ENCODE peak calls at places on chromosome 18, in six cellular contexts. M is activated naive CD4-positive, alpha-beta T cell treated with Interleukin-2 at 50 U/mL for 16 hours; B is upper lobe of left lung; A is NCI-H2227 treated with DMSO at 0.1 percent for 48 hours; E is OCI-LY7; N is heart right ventricle. I is an unnamed sample.

GRCh38 chr18:13618760-13619438 is 107.5 kb downstream of the FAM210A start:
- DNase-seq in M (no peak), B (no peak), A (no peak), E (no peak), N (no peak), I (no peak)

GRCh38 chr18:8943900-8944870 is 158.3 kb upstream of the NDUFV2 start:
- DNase-seq in M (no peak), B (no peak), A (no peak), E (no peak), N (no peak), I (no peak)

GRCh38 chr18:6566338-6566911 is 151.7 kb upstream of the L3MBTL4 start:
- DNase-seq in M (no peak), B (no peak), A (no peak), E (no peak), N (no peak), I (no peak)

GRCh38 chr18:44841221-44841620 is 160.5 kb downstream of the SETBP1 start:
- DNase-seq in M (no peak), B (no peak), A (no peak), E (no peak), N (no peak), I (no peak)

GRCh38 chr18:74731097-74731496 is 133.4 kb downstream of the ZNF407 start:
- DNase-seq in M (no peak), B (no peak), A (no peak), E (no peak), N (no peak), I (no peak)

GRCh38 chr18:77376733-77377094 is 127.1 kb downstream of the GALR1 start:
- DNase-seq in M (no peak), B (no peak), A (no peak), E (no peak), N (no peak), I (no peak)

GRCh38 chr18:75241705-75242104 is 31.1 kb downstream of the TSHZ1 start:
- DNase-seq in M (no peak), B (no peak), A (no peak), E (no peak), N (no peak), I (no peak)

GRCh38 chr18:2173464-2173863 is 397.8 kb downstream of the METTL4 start:
- DNase-seq in M (no peak), B (no peak), A (no peak), E (no peak), N (no peak), I (no peak)

GRCh38 chr18:6755107-6755506 is 25.6 kb downstream of the ARHGAP28 start:
- DNase-seq in M (no peak), B (no peak), A (no peak), E (no peak), N (no peak), I (no peak)

GRCh38 chr18:43193336-43193735 is 77.9 kb upstream of the RIT2 start:
- DNase-seq in M (no peak), B (no peak), A (no peak), E (no peak), N (no peak), I (no peak)